ENCODE peak calls at places on chromosome 18, in four cellular contexts. T, N, X and D are unnamed samples.

GRCh38 chr18:13381907-13382682 is 163.5 kb downstream of the LDLRAD4 start:
- DNase-seq in N (no peak), T (no peak), X (no peak), D (peak)

GRCh38 chr18:63890950-63891304 is 3.4 kb downstream of the SERPINB2 start:
- DNase-seq in N (peak), X (no peak), T (peak), D (no peak)

GRCh38 chr18:50451100-50451842 is 76.4 kb downstream of the SKA1 start:
- DNase-seq in X (no peak), N (no peak), T (no peak), D (no peak)

GRCh38 chr18:24176727-24177416 is 38.0 kb downstream of the CABYR start:
- DNase-seq in T (peak), X (peak), N (peak), D (peak)

GRCh38 chr18:63157293-63158011 is 162.1 kb downstream of the BCL2 start:
- DNase-seq in N (no peak), T (no peak), X (peak), D (no peak)

GRCh38 chr18:40371673-40372072 is 1583.4 kb upstream of the PIK3C3 start:
- DNase-seq in T (no peak), X (no peak), N (no peak), D (no peak)

GRCh38 chr18:22831441-22831904 is 101.7 kb upstream of the RBBP8 start:
- DNase-seq in T (peak), N (no peak), X (no peak), D (no peak)

GRCh38 chr18:69785466-69785865 is 162.2 kb downstream of the CD226 start:
- DNase-seq in X (no peak), T (no peak), N (no peak), D (no peak)

GRCh38 chr18:12593861-12594260 is 64.0 kb downstream of the SPIRE1 start:
- DNase-seq in T (no peak), N (no peak), X (no peak), D (no peak)

GRCh38 chr18:50193796-50194622 is 938 bp downstream of the MYO5B start:
- DNase-seq in N (no peak), X (no peak), T (no peak), D (no peak)

GRCh38 chr18:56391933-56392590 is 246.3 kb downstream of the TXNL1 start:
- DNase-seq in X (no peak), T (no peak), N (no peak), D (no peak)

GRCh38 chr18:59990121-59990818 is 90.5 kb downstream of the PMAIP1 start:
- DNase-seq in T (no peak), X (no peak), N (no peak), D (no peak)

DNA sequence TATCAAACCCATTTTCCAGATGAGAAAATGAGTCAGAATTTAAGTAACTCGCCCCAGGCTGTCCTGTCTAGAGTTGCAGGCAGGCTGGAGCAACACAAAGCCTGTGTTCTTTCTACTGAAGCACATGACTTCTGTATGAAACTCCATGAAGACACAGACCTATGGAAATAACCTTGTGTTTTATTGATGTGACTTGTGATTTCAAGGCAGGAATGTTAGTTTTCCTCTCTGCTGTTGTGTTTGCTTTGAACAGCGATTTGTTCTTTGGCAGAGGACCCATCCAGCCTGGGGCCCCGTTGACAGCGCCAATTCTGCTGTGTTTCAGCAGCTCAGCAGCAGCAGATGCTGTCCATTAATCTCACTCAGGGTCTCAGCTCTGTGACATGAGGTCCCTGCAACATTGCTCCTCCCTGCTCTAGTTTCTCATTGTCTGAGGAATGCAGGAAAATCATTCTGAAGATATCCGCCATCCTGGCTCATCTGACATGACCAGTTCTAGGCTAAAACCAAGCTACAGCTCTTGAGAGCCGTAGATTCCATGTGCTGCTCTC is 344.3 kb upstream of the RAB12 start:
- DNase-seq in N (no peak), T (no peak), X (no peak), D (no peak)
- TF ChIP-seq SPI1 in N (no peak), T (no peak), X (no peak), D (no peak)

GRCh38 chr18:47680488-47680887 is 250.0 kb downstream of the SMAD2 start:
- DNase-seq in N (no peak), X (peak), T (no peak), D (peak)
- TF ChIP-seq SPI1 in N (no peak), X (peak), T (no peak), D (peak)

GRCh38 chr18:78517973-78518372 is 461.6 kb upstream of the SALL3 start:
- DNase-seq in X (no peak), T (no peak), N (no peak), D (no peak)
- TF ChIP-seq SPI1 in X (no peak), T (no peak), N (no peak), D (no peak)

GRCh38 chr18:48813833-48814489 is 136.8 kb downstream of the SMAD7 start:
- DNase-seq in N (peak), X (no peak), T (no peak), D (no peak)
- TF ChIP-seq SPI1 in N (no peak), X (no peak), T (no peak), D (no peak)

GRCh38 chr18:79611040-79611681 is 68.4 kb upstream of the CTDP1 start:
- DNase-seq in T (no peak), X (no peak), N (peak), D (no peak)
- TF ChIP-seq SPI1 in T (no peak), X (no peak), N (peak), D (no peak)

GRCh38 chr18:21509062-21509461 is 91.4 kb downstream of the ESCO1 start:
- DNase-seq in T (no peak), X (no peak), N (no peak), D (no peak)

GRCh38 chr18:21508302-21508701 is 92.2 kb downstream of the ESCO1 start:
- DNase-seq in N (no peak), T (no peak), X (no peak), D (no peak)

GRCh38 chr18:21513741-21514140 is 86.8 kb downstream of the ESCO1 start:
- DNase-seq in T (no peak), N (no peak), X (no peak), D (no peak)

DNA sequence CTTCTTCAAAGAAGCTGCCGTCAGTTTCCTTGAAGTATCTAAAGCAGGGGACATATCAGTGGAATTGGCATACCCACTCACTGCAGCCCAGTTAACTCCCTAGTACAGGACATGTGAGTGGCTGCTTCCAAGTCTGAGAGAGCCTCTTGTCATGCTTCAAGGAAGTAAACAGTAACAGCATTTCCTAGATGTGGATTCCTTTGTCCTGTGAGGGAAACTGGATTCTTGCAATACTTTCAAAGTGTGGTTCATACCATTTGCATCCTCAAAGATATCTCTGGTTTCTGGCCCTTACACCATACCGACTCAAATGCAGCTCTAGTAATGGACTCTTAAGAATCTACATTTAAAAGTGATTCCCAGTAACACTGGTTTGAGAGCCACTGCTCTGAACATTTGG is 87.2 kb downstream of the ESCO1 start:
- DNase-seq in N (no peak), X (no peak), T (no peak), D (no peak)
- TF ChIP-seq SPI1 in N (no peak), X (no peak), T (no peak), D (no peak)

GRCh38 chr18:34709104-34709503 is 994 bp upstream of the DTNA start:
- DNase-seq in T (no peak), X (no peak), N (no peak), D (no peak)
- TF ChIP-seq SPI1 in T (no peak), X (no peak), N (no peak), D (no peak)

GRCh38 chr18:76246579-76246978 is 248.5 kb downstream of the ZNF516 start:
- DNase-seq in T (no peak), N (no peak), X (no peak), D (no peak)
- TF ChIP-seq SPI1 in T (no peak), N (no peak), X (no peak), D (no peak)

GRCh38 chr18:30248061-30248460 is 794.5 kb downstream of the DSC3 start:
- DNase-seq in N (no peak), X (no peak), T (no peak), D (no peak)

DNA sequence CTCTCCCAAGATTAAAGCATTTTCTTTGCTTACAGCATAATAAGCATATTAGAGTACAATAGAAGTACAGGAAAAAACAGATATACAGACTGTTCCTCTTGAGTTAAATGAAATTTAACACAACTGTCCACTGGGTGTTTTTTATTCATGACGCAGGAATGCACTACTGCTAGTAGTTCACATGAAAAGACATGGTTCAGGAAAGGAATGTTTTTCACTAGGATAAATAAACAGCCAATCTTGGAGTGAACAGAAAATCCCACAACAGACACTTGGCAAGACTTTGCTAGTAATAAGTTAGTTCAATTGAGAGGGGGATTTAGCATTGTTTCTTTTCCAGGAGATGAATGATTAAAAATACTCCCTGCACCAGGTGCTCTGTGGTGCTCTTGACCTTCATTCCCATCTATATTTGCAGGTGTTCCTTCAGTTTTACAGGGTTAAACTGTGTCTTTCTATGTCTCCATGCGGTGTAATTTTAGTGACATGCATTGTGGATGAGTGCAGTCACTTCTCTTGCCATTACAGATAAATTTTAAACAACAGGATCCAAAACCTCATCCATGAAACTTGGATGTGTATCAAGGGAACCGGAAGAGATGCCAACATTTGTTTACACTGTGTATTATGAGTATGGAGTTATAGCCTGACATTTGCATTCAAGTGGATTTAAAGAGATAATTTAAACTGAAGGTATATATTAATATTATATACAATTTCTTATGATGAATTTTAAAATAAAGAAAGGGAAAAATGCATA is 796.6 kb downstream of the DSC3 start:
- DNase-seq in X (no peak), T (no peak), N (no peak), D (no peak)
- TF ChIP-seq SPI1 in X (no peak), T (no peak), N (no peak), D (no peak)